ENCODE peak calls at places on chromosomes 16 and 17, in seven cellular contexts. A is HepG2, U is HCT116, O is A549, L is HL-60, Q is K562, H is GM23338. M is an unnamed sample.

GRCh38 chr17:35510031-35510430 is 27.4 kb downstream of the SLFN12L start:
- DNase-seq in A (no peak), U (no peak), O (no peak), L (no peak), Q (no peak), H (no peak), M (no peak)

GRCh38 chr16:20729141-20729540 is 12.5 kb downstream of the THUMPD1 start:
- DNase-seq in A (no peak), U (no peak), O (no peak), L (no peak), Q (no peak), H (no peak), M (no peak)

GRCh38 chr17:17365476-17366110 is 62.4 kb downstream of the NT5M start:
- DNase-seq in A (no peak), U (no peak), O (no peak), L (no peak), Q (no peak), H (no peak), M (no peak)

GRCh38 chr17:66783656-66784381 is 51.1 kb upstream of the CACNG5 start:
- DNase-seq in A (no peak), U (no peak), O (no peak), L (no peak), Q (no peak), H (no peak), M (no peak)

GRCh38 chr16:30046178-30046577 is 15.1 kb upstream of the TLCD3B start:
- DNase-seq in A (no peak), U (no peak), O (no peak), L (no peak), Q (no peak), H (no peak), M (no peak)

GRCh38 chr17:65559802-65560627 is 1.4 kb downstream of the AXIN2 start:
- DNase-seq in A (peak), U (no peak), O (no peak), L (no peak), Q (peak), H (peak), M (no peak)

GRCh38 chr16:87044031-87044380 is 273.2 kb downstream of the C16orf95 start:
- DNase-seq in A (no peak), U (no peak), O (peak), L (no peak), Q (no peak), H (no peak), M (no peak)

GRCh38 chr16:23640959-23641765 is at the start of the genes DCTN5 and PALB2:
- DNase-seq in A (peak), U (peak), O (peak), L (peak), Q (peak), H (peak), M (peak)

GRCh38 chr17:16013943-16014407 is 14.4 kb downstream of the TTC19 start:
- DNase-seq in A (peak), U (peak), O (peak), L (no peak), Q (no peak), H (peak), M (peak)

GRCh38 chr17:28728364-28729200 is at the start of gene NEK8:
- DNase-seq in A (peak), U (peak), O (peak), L (peak), Q (peak), H (peak), M (no peak)

GRCh38 chr17:62668091-62668804 is 40.8 kb downstream of the MRC2 start:
- DNase-seq in A (no peak), U (no peak), O (no peak), L (no peak), Q (no peak), H (no peak), M (no peak)

GRCh38 chr16:592518-593306 is 2.8 kb downstream of the RAB40C start:
- DNase-seq in A (peak), U (no peak), O (no peak), L (peak), Q (no peak), H (no peak), M (no peak)

GRCh38 chr16:66346221-66346620 is 20.3 kb upstream of the CDH5 start:
- DNase-seq in A (no peak), U (no peak), O (no peak), L (no peak), Q (no peak), H (no peak), M (no peak)

GRCh38 chr16:66342294-66342900 is 24.1 kb upstream of the CDH5 start:
- DNase-seq in A (peak), U (no peak), O (peak), L (no peak), Q (peak), H (peak), M (no peak)

GRCh38 chr16:66344533-66345145 is 21.9 kb upstream of the CDH5 start:
- DNase-seq in A (peak), U (no peak), O (peak), L (peak), Q (peak), H (peak), M (no peak)
- TF ChIP-seq REST in A (no peak), U (no peak), O (no peak), L (no peak), Q (no peak), H (no peak), M (no peak)

DNA sequence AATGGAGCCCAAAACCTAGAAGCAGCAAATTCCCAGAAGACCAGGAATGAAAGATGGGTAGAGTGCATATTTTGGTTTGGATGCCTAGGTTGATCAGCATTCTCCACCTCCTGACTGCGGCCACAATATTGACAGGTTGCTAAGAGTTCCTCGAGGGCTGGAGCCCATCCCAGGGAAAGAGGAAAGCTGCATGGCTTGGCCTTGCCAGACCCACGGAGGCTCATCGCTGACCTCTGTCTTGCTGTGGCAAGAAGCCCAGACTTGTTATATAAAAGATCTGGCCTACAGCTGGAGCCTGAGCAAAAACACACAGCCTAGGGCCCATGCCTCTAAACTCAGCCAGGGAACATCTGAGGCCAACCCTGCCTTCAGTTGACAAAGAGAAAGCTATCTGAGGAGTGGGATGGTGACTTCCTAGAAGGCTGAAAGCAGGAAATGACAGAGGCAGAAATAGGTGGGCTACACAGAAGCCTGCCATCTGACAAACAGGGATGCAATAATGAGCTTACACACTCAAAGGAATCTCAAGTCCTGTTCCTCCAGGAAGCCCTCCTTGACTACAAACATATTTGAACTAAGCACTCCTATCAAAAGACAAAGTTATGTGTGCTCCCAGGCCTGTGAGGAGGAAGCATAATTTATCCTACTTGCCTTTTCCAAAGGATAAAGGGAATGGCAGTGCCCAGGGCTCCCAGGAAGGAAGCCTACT is 22.5 kb upstream of the SLC35B1 start:
- DNase-seq in A (no peak), U (no peak), O (no peak), L (no peak), Q (no peak), H (no peak), M (no peak)
- TF ChIP-seq REST in A (no peak), U (no peak), O (no peak), L (no peak), Q (no peak), H (no peak), M (no peak)

DNA sequence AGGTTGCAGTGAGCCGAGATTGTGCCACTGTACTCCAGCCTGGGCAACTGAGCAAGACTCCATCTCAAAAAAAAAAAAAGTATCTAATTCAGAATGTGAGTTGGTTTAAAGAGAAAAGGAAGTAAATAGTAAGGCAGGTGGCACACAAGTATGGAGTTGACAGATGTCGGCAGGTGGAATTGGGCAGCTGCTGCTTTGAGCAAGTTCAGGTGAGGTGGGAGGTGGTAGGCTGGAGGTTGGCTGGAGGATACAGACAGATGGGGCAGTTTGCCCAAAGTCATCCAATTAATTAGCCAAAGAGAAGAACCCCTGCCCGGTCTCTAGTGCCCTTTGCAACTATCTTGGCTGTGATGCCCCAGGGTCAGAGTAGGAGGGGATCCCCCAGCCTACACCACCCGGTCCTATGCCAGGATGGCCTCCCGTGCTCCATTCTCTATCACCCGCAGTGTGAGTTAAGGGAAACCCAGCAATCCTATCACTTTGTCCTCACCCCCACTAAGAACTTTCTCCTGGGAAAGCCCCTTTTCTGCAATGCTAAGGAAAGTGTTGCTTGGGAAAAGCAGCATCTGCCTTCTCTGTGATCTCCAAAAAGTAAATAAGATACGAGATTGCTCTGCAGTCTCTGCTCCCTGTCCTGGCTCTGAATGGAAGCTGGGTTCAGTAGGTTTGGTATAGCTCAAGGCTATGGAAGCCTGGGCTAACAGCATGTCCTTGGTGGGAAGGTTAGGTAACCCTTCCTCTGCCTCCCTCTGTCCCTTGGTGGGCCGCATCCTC is 32.2 kb downstream of the SLC12A3 start:
- DNase-seq in A (no peak), U (no peak), O (no peak), L (no peak), Q (no peak), H (no peak), M (no peak)
- TF ChIP-seq REST in A (no peak), U (no peak), O (no peak), L (no peak), Q (no peak), H (no peak), M (no peak)

DNA sequence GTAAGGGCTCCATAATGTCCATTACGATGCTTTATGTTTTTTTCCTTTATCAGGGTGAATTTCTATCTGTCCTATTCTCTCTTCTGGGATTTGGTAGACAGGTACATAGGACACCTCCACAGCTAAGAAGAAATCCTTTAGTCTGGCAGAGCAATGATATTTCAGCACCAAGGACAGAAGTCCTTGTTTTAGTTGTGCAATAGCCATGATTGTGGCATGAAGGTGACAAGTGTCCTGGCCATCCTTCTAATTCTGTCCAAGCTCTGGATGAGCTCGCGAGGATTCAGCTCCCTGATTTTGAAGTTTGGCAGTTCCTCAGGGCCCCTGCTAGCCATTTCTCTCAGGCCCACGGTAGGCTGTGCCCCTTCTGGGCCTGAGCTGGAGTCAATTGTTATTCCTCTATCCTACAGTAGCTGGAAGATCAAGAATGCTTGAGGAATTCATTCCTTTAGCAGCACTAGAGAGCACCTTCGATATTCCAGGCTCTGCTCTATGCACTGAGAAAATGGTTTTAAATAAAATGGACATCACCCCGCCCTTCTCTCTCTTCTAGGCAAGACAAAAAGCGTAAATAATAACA is 320.8 kb downstream of the XYLT1 start:
- DNase-seq in A (peak), U (no peak), O (no peak), L (no peak), Q (no peak), H (peak), M (no peak)
- TF ChIP-seq REST in A (peak), U (peak), O (peak), L (peak), Q (peak), H (peak), M (peak)

DNA sequence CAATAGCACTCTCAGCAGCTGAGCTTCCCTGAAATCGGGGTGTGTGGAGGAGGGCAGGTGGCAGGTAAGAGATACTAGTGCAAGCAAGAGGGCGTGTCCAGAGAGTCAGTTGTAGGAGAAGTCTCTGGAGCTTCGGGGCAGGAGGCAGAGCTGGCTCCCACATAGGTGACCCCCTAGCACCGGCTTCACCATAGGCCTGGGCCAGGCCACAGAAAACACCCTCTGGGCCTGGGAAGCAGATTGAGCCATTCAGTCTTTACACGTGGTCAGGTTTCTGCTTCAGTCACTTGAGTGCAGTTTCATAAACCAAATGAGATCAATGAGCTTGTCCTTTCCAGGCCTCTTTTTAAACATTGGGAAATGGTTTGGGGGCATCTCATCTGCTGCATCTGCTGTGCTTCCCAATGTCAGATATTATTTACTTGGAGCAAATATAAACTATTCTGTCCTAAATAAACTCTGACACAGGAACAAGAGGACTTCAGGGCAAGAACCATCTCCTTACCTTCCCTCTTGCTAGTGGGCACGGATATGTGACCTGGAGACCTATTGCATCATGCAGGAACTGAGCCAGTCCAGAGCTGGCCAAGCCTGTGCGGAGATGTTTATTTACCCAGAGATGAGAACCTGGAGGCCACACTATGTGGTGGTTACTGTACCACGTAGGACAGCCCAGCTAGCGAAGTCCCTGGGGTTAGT is 16.1 kb downstream of the CCR7 start:
- DNase-seq in A (peak), U (no peak), O (peak), L (no peak), Q (no peak), H (no peak), M (peak)
- TF ChIP-seq REST in A (no peak), U (no peak), O (no peak), L (no peak), Q (no peak), H (no peak), M (no peak)

GRCh38 chr17:73952498-73953205 is 250.8 kb upstream of the RPL38 start:
- DNase-seq in A (no peak), U (no peak), O (peak), L (no peak), Q (peak), H (peak), M (no peak)
- TF ChIP-seq REST in A (no peak), U (no peak), O (no peak), L (no peak), Q (no peak), H (no peak), M (no peak)

DNA sequence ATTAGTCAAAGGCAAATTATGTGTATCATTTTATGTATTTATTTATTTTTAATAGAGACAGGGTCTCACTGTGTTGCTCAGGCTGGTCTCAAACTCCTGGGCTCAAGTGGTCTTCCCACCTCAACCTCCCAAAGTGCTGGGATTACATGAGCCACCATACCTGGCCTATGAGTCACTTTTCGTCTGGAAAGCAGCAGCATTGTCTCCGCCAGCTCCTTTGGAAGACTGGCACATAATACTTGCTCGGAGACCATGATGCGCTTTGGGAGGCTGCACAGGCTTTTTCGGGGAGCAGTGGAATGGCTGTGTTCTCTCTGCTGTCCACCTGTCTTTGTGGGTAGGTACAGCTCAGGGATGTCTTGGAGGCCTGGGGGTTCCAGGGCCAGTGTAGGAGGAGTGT is 102.2 kb downstream of the AATF start:
- DNase-seq in A (no peak), U (no peak), O (no peak), L (no peak), Q (no peak), H (no peak), M (no peak)
- TF ChIP-seq REST in A (no peak), U (no peak), O (no peak), L (no peak), Q (no peak), H (no peak), M (no peak)